ENCODE peak calls at places on chromosome 6, in seven cellular contexts. One of them, this sample, is unnamed. For H3K4me1, the result is how much of the 10 kb centered on the place peaks cover.

GRCh38 chr6:45455408-45455807 is 77.7 kb upstream of the SUPT3H start:
- DNase-seq in heart right ventricle: no peak
- DNase-seq in ascending aorta: no peak
- DNase-seq in tibial nerve: no peak
- DNase-seq in hepatocyte: no peak
- DNase-seq in ovary: no peak
- DNase-seq in heart left ventricle: no peak
- DNase-seq in this sample: no peak

GRCh38 chr6:16503919-16504554 is 257.2 kb downstream of the ATXN1 start:
- DNase-seq in heart right ventricle: no peak
- DNase-seq in ascending aorta: no peak
- DNase-seq in tibial nerve: no peak
- DNase-seq in hepatocyte: no peak
- DNase-seq in ovary: no peak
- DNase-seq in heart left ventricle: no peak
- DNase-seq in this sample: no peak

GRCh38 chr6:139765825-139766285 is 391.4 kb upstream of the CITED2 start:
- DNase-seq in heart right ventricle: no peak
- DNase-seq in ascending aorta: no peak
- DNase-seq in tibial nerve: no peak
- DNase-seq in hepatocyte: peak
- DNase-seq in ovary: no peak
- DNase-seq in heart left ventricle: no peak
- DNase-seq in this sample: peak

GRCh38 chr6:105272783-105273182 is 93.0 kb upstream of the POPDC3 start:
- DNase-seq in heart right ventricle: peak
- DNase-seq in ascending aorta: no peak
- DNase-seq in tibial nerve: no peak
- DNase-seq in hepatocyte: peak
- DNase-seq in ovary: peak
- DNase-seq in heart left ventricle: peak
- DNase-seq in this sample: no peak

GRCh38 chr6:4856779-4857178 is 80.6 kb downstream of the CDYL start:
- DNase-seq in heart right ventricle: no peak
- DNase-seq in ascending aorta: no peak
- DNase-seq in tibial nerve: no peak
- DNase-seq in hepatocyte: no peak
- DNase-seq in ovary: no peak
- DNase-seq in heart left ventricle: no peak
- DNase-seq in this sample: no peak

GRCh38 chr6:30813623-30814136 is 69.3 kb upstream of the IER3 start:
- DNase-seq in heart right ventricle: no peak
- DNase-seq in ascending aorta: no peak
- DNase-seq in tibial nerve: no peak
- DNase-seq in hepatocyte: peak
- DNase-seq in ovary: no peak
- DNase-seq in heart left ventricle: no peak
- DNase-seq in this sample: peak

GRCh38 chr6:89951574-89952360 is 57.5 kb downstream of the GJA10 start:
- DNase-seq in heart right ventricle: no peak
- DNase-seq in ascending aorta: no peak
- DNase-seq in tibial nerve: no peak
- DNase-seq in hepatocyte: peak
- DNase-seq in ovary: peak
- DNase-seq in heart left ventricle: no peak
- DNase-seq in this sample: no peak

GRCh38 chr6:166879594-166879993 is 76.8 kb downstream of the RNASET2 start:
- DNase-seq in heart right ventricle: no peak
- DNase-seq in ascending aorta: no peak
- DNase-seq in tibial nerve: no peak
- DNase-seq in hepatocyte: no peak
- DNase-seq in ovary: no peak
- DNase-seq in heart left ventricle: no peak
- DNase-seq in this sample: no peak

GRCh38 chr6:158627168-158627939 is 17.2 kb downstream of the DYNLT1 start:
- DNase-seq in heart right ventricle: no peak
- DNase-seq in ascending aorta: no peak
- DNase-seq in tibial nerve: no peak
- DNase-seq in hepatocyte: no peak
- DNase-seq in ovary: no peak
- DNase-seq in heart left ventricle: no peak
- DNase-seq in this sample: no peak

GRCh38 chr6:132131777-132132176 is 180.6 kb upstream of the CCN2 start:
- DNase-seq in heart right ventricle: peak
- DNase-seq in ascending aorta: peak
- DNase-seq in tibial nerve: no peak
- DNase-seq in hepatocyte: peak
- DNase-seq in ovary: peak
- DNase-seq in heart left ventricle: peak
- DNase-seq in this sample: peak

GRCh38 chr6:44192428-44193041 is 24.2 kb upstream of the MYMX start:
- DNase-seq in heart right ventricle: no peak
- DNase-seq in ascending aorta: no peak
- DNase-seq in tibial nerve: no peak
- DNase-seq in hepatocyte: no peak
- DNase-seq in ovary: no peak
- DNase-seq in heart left ventricle: no peak
- DNase-seq in this sample: no peak

GRCh38 chr6:7112741-7113313 is 5.1 kb downstream of the RREB1 start:
- DNase-seq in heart right ventricle: no peak
- DNase-seq in ascending aorta: no peak
- DNase-seq in tibial nerve: no peak
- DNase-seq in hepatocyte: peak
- DNase-seq in ovary: no peak
- DNase-seq in heart left ventricle: peak
- DNase-seq in this sample: peak

GRCh38 chr6:99592900-99593299 is 13.7 kb upstream of the PRDM13 start:
- DNase-seq in heart right ventricle: no peak
- DNase-seq in ascending aorta: no peak
- DNase-seq in tibial nerve: no peak
- DNase-seq in hepatocyte: no peak
- DNase-seq in ovary: no peak
- DNase-seq in heart left ventricle: no peak
- DNase-seq in this sample: peak

GRCh38 chr6:27892596-27893058 is 19.6 kb downstream of the OR2B2 start:
- DNase-seq in heart right ventricle: no peak
- DNase-seq in ascending aorta: no peak
- DNase-seq in tibial nerve: no peak
- DNase-seq in hepatocyte: no peak
- DNase-seq in ovary: no peak
- DNase-seq in heart left ventricle: no peak
- DNase-seq in this sample: no peak

GRCh38 chr6:63690210-63690609 is 54.6 kb downstream of the PHF3 start:
- DNase-seq in heart right ventricle: no peak
- DNase-seq in ascending aorta: no peak
- DNase-seq in tibial nerve: no peak
- DNase-seq in hepatocyte: no peak
- DNase-seq in ovary: no peak
- DNase-seq in heart left ventricle: no peak
- DNase-seq in this sample: no peak

GRCh38 chr6:158002951-158003853 is 21.5 kb downstream of the SYNJ2 start:
- DNase-seq in heart right ventricle: peak
- DNase-seq in ascending aorta: peak
- DNase-seq in tibial nerve: peak
- DNase-seq in hepatocyte: peak
- DNase-seq in ovary: peak
- DNase-seq in heart left ventricle: peak
- DNase-seq in this sample: peak

GRCh38 chr6:156827382-156827781 is 50.2 kb downstream of the ARID1B start:
- DNase-seq in heart right ventricle: no peak
- DNase-seq in ascending aorta: no peak
- DNase-seq in tibial nerve: no peak
- DNase-seq in hepatocyte: no peak
- DNase-seq in ovary: peak
- DNase-seq in heart left ventricle: no peak
- DNase-seq in this sample: no peak

GRCh38 chr6:156826290-156826955 is 49.2 kb downstream of the ARID1B start:
- DNase-seq in heart right ventricle: no peak
- DNase-seq in ascending aorta: no peak
- DNase-seq in tibial nerve: no peak
- DNase-seq in hepatocyte: no peak
- DNase-seq in ovary: no peak
- DNase-seq in heart left ventricle: no peak
- DNase-seq in this sample: no peak

GRCh38 chr6:156830126-156830525 is 52.9 kb downstream of the ARID1B start:
- DNase-seq in heart right ventricle: no peak
- DNase-seq in ascending aorta: no peak
- DNase-seq in tibial nerve: no peak
- DNase-seq in hepatocyte: no peak
- DNase-seq in ovary: no peak
- DNase-seq in heart left ventricle: no peak
- DNase-seq in this sample: no peak

GRCh38 chr6:156825475-156825874 is 48.3 kb downstream of the ARID1B start:
- DNase-seq in heart right ventricle: no peak
- DNase-seq in ascending aorta: no peak
- DNase-seq in tibial nerve: no peak
- DNase-seq in hepatocyte: no peak
- DNase-seq in ovary: no peak
- DNase-seq in heart left ventricle: no peak
- DNase-seq in this sample: no peak

GRCh38 chr6:156828280-156828703 is 51.1 kb downstream of the ARID1B start:
- DNase-seq in heart right ventricle: no peak
- DNase-seq in ascending aorta: no peak
- DNase-seq in tibial nerve: no peak
- DNase-seq in hepatocyte: peak
- DNase-seq in ovary: peak
- DNase-seq in heart left ventricle: peak
- DNase-seq in this sample: peak
- H3K4me1 ChIP-seq in heart right ventricle: under half
- H3K4me1 ChIP-seq in ascending aorta: under half
- H3K4me1 ChIP-seq in tibial nerve: half or more
- H3K4me1 ChIP-seq in hepatocyte: under half
- H3K4me1 ChIP-seq in ovary: under half
- H3K4me1 ChIP-seq in heart left ventricle: under half
- H3K4me1 ChIP-seq in this sample: under half

GRCh38 chr6:39407446-39407993 is 85.0 kb upstream of the KCNK16 start:
- DNase-seq in heart right ventricle: no peak
- DNase-seq in ascending aorta: no peak
- DNase-seq in tibial nerve: no peak
- DNase-seq in hepatocyte: no peak
- DNase-seq in ovary: no peak
- DNase-seq in heart left ventricle: no peak
- DNase-seq in this sample: no peak
- TF ChIP-seq CTCF in heart right ventricle: no peak
- TF ChIP-seq CTCF in ascending aorta: no peak
- TF ChIP-seq CTCF in tibial nerve: no peak
- TF ChIP-seq CTCF in hepatocyte: no peak
- TF ChIP-seq CTCF in ovary: no peak
- TF ChIP-seq CTCF in heart left ventricle: no peak
- TF ChIP-seq CTCF in this sample: no peak

GRCh38 chr6:114362396-114362795 is 19.6 kb upstream of the HS3ST5 start:
- DNase-seq in heart right ventricle: no peak
- DNase-seq in ascending aorta: no peak
- DNase-seq in tibial nerve: no peak
- DNase-seq in hepatocyte: no peak
- DNase-seq in ovary: no peak
- DNase-seq in heart left ventricle: no peak
- DNase-seq in this sample: no peak
- H3K4me1 ChIP-seq in heart right ventricle: under half
- H3K4me1 ChIP-seq in ascending aorta: under half
- H3K4me1 ChIP-seq in tibial nerve: under half
- H3K4me1 ChIP-seq in hepatocyte: under half
- H3K4me1 ChIP-seq in ovary: under half
- H3K4me1 ChIP-seq in heart left ventricle: under half
- H3K4me1 ChIP-seq in this sample: under half

GRCh38 chr6:70289299-70289698 is 13.6 kb downstream of the COL9A1 start:
- DNase-seq in heart right ventricle: no peak
- DNase-seq in ascending aorta: no peak
- DNase-seq in tibial nerve: no peak
- DNase-seq in hepatocyte: no peak
- DNase-seq in ovary: no peak
- DNase-seq in heart left ventricle: no peak
- DNase-seq in this sample: no peak
- TF ChIP-seq CTCF in heart right ventricle: no peak
- TF ChIP-seq CTCF in ascending aorta: no peak
- TF ChIP-seq CTCF in tibial nerve: no peak
- TF ChIP-seq CTCF in hepatocyte: peak
- TF ChIP-seq CTCF in ovary: no peak
- TF ChIP-seq CTCF in heart left ventricle: no peak
- TF ChIP-seq CTCF in this sample: no peak

GRCh38 chr6:163260111-163260895 is 154.2 kb upstream of the QKI start:
- DNase-seq in heart right ventricle: no peak
- DNase-seq in ascending aorta: no peak
- DNase-seq in tibial nerve: no peak
- DNase-seq in hepatocyte: peak
- DNase-seq in ovary: peak
- DNase-seq in heart left ventricle: peak
- DNase-seq in this sample: no peak
- H3K4me1 ChIP-seq in heart right ventricle: under half
- H3K4me1 ChIP-seq in ascending aorta: under half
- H3K4me1 ChIP-seq in tibial nerve: half or more
- H3K4me1 ChIP-seq in hepatocyte: under half
- H3K4me1 ChIP-seq in ovary: under half
- H3K4me1 ChIP-seq in heart left ventricle: under half
- H3K4me1 ChIP-seq in this sample: under half

This sample was measured in mammary epithelial cell.